ENCODE peak calls at places on chromosome 17, in seven cellular contexts. E is CD8-positive, alpha-beta memory T cell; W is choroid plexus epithelial cell; U is cardiac fibroblast; I is stomach; M is adipocyte; T is brain microvascular endothelial cell. G is an unnamed sample.

GRCh38 chr17:63441654-63442053 is 4.5 kb downstream of the CYB561 start:
- DNase-seq in T (no peak), E (no peak), U (no peak), I (no peak), M (no peak), W (no peak), G (no peak)

GRCh38 chr17:36743130-36743529 is 141.7 kb downstream of the MRM1 start:
- DNase-seq in M (no peak), E (no peak), T (no peak), I (no peak), W (no peak), U (no peak), G (no peak)

GRCh38 chr17:57869599-57870282 is 19.9 kb upstream of the MRPS23 start:
- DNase-seq in M (peak), E (no peak), U (peak), I (no peak), T (peak), W (peak), G (peak)

GRCh38 chr17:72884066-72884465 is 208.4 kb downstream of the SLC39A11 start:
- DNase-seq in E (no peak), U (no peak), M (no peak), W (no peak), I (no peak), T (no peak), G (no peak)

GRCh38 chr17:37725021-37725585 is 19.8 kb downstream of the HNF1B start:
- DNase-seq in E (no peak), T (no peak), I (no peak), U (no peak), W (no peak), M (no peak), G (no peak)

GRCh38 chr17:58265902-58266875 is 14.5 kb downstream of the MPO start:
- DNase-seq in M (no peak), I (no peak), E (no peak), U (no peak), T (no peak), W (no peak), G (no peak)

GRCh38 chr17:60230358-60230757 is 80.6 kb downstream of the CA4 start:
- DNase-seq in U (no peak), E (no peak), W (no peak), M (no peak), T (no peak), I (no peak), G (no peak)

GRCh38 chr17:75261336-75262111 is at the start of the genes GGA3 and MRPS7:
- DNase-seq in T (peak), E (peak), U (peak), I (peak), M (peak), W (peak), G (peak)

GRCh38 chr17:45320349-45320930 is 3.6 kb upstream of the MAP3K14 start:
- DNase-seq in W (peak), I (no peak), M (peak), U (peak), E (no peak), T (peak), G (no peak)

GRCh38 chr17:40671282-40671681 is 6.3 kb upstream of the KRT222 start:
- DNase-seq in E (no peak), U (no peak), M (no peak), T (no peak), I (no peak), W (no peak), G (no peak)

GRCh38 chr17:42414782-42415409 is 8.2 kb downstream of the CAVIN1 start:
- DNase-seq in T (no peak), W (no peak), I (no peak), E (no peak), U (no peak), M (no peak), G (no peak)

GRCh38 chr17:31696184-31696602 is 162.9 kb downstream of the COPRS start:
- DNase-seq in U (peak), M (peak), E (no peak), T (peak), I (peak), W (peak), G (peak)

GRCh38 chr17:80212962-80213650 is 7.0 kb downstream of the SGSH start:
- DNase-seq in T (no peak), W (no peak), M (no peak), E (no peak), I (no peak), U (no peak), G (no peak)

GRCh38 chr17:72571813-72572396 is 451.1 kb downstream of the SOX9 start:
- DNase-seq in U (no peak), W (no peak), I (no peak), M (no peak), T (no peak), E (no peak), G (no peak)

GRCh38 chr17:78933959-78934568 is 8.9 kb upstream of the TIMP2 start:
- DNase-seq in E (no peak), W (peak), M (peak), U (peak), T (peak), I (peak), G (peak)

GRCh38 chr17:47802341-47803022 is 19.1 kb downstream of the OSBPL7 start:
- DNase-seq in I (peak), U (peak), W (peak), E (peak), T (peak), M (peak), G (no peak)

GRCh38 chr17:44921122-44921882 is 6.0 kb upstream of the GFAP start:
- DNase-seq in W (peak), M (no peak), E (no peak), I (no peak), T (no peak), U (no peak), G (no peak)

GRCh38 chr17:39404542-39405378 is 3.3 kb upstream of the FBXL20 start:
- DNase-seq in M (peak), T (peak), W (peak), E (no peak), I (no peak), U (peak), G (peak)

GRCh38 chr17:78214016-78214705 is at the start of gene BIRC5:
- DNase-seq in I (peak), U (peak), W (peak), M (peak), T (peak), E (peak), G (peak)

GRCh38 chr17:67074781-67075180 is 30.4 kb downstream of the CACNG1 start:
- DNase-seq in E (no peak), W (no peak), U (no peak), M (no peak), I (no peak), T (no peak), G (no peak)

GRCh38 chr17:49708515-49709161 is 874 bp upstream of the SLC35B1 start:
- DNase-seq in W (no peak), U (peak), E (no peak), T (no peak), M (no peak), I (no peak), G (no peak)

GRCh38 chr17:17818088-17818526 is 18.7 kb downstream of the SREBF1 start:
- DNase-seq in E (no peak), I (no peak), M (no peak), U (no peak), T (no peak), W (peak), G (no peak)

GRCh38 chr17:19363114-19363438 is 553 bp upstream of the B9D1 start:
- DNase-seq in M (no peak), E (no peak), I (no peak), T (no peak), W (no peak), U (no peak), G (no peak)

GRCh38 chr17:6638046-6638908 is 2.2 kb downstream of the KIAA0753 start:
- DNase-seq in I (no peak), T (no peak), U (no peak), E (no peak), W (no peak), M (no peak), G (no peak)

DNA sequence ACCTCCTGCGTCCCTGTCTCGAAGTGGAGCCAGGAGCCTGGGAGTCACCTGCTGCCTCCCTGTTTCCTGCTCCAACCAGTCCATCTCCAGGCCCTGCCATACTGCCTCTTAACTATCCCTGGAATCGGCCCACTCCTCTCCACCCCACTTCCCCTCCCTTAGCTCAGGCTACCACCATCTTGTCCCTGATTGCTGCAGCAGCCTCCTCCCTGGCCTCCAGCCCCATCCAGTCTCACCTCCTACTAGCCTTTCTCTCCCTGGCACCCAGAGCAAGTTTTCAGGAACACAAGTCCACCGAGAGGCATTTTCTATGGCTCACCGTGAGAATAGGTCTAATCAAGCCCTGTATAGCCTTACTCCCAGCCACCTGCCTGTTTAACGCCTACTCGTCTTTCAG is 865 bp upstream of the CAMKK1 start:
- DNase-seq in I (no peak), W (no peak), M (no peak), U (no peak), T (no peak), E (no peak), G (no peak)
- H3K4me3 ChIP-seq in I (peak), W (no peak), M (peak), U (peak), T (no peak), E (peak), G (peak)

GRCh38 chr17:73901249-73901648 is 257.0 kb upstream of the SDK2 start:
- DNase-seq in E (no peak), T (no peak), U (no peak), W (no peak), I (no peak), M (no peak), G (no peak)

GRCh38 chr17:73901661-73902415 is 257.6 kb upstream of the SDK2 start:
- DNase-seq in M (no peak), W (no peak), I (peak), E (no peak), T (no peak), U (no peak), G (no peak)

GRCh38 chr17:73899839-73900238 is 255.6 kb upstream of the SDK2 start:
- DNase-seq in U (no peak), I (no peak), T (no peak), W (no peak), E (no peak), M (no peak), G (no peak)

GRCh38 chr17:73900516-73900915 is 256.3 kb upstream of the SDK2 start:
- DNase-seq in M (no peak), T (no peak), E (no peak), I (no peak), U (no peak), W (no peak), G (no peak)

GRCh38 chr17:73902416-73903181 is 258.4 kb upstream of the SDK2 start:
- DNase-seq in E (no peak), W (no peak), T (no peak), M (no peak), I (no peak), U (no peak), G (no peak)
- H3K4me3 ChIP-seq in E (no peak), W (no peak), T (no peak), M (no peak), I (peak), U (no peak), G (no peak)

DNA sequence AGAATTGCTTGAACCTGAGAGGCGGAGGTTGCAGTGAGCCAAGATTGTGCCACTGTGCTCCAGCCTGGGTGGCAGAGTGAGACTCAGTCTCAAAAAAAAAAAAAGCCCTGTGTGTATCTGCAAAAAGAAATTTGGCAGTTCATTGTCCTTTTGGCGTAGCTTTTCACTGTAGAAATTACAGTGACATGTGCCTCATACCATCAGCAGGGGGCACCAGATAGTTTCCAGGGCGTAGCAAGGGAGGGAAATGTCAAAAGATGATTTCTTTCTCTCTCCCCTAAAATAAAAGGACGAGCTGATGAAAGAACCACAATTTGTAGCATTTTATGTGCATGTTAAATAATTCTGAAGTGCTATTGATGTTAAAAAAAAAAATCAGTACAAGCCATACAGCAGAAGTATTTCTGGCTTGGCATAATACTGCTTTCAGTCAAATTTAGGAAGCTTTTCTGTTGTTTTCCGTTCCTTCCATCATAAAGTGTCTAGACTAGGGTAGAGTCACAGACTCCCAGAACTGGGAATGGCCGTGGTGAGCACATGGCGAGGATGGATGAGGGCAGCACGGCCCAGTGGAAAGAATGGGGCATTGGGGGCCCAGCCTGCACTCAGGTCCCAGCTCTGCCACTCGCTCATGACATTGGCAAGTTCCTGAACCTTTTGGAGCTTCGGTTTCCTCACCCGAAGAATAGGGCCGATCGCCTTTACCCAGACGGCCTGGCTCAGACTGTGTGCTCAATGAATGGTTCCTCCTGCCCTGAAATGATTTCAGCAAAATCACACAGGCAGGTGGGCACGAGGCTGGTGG is 59.8 kb upstream of the RPH3AL start:
- DNase-seq in T (peak), W (peak), U (peak), E (peak), M (peak), I (peak), G (peak)
- H3K4me3 ChIP-seq in T (no peak), W (no peak), U (no peak), E (peak), M (no peak), I (no peak), G (no peak)

GRCh38 chr17:81253358-81254131 is 14.4 kb downstream of the NDUFAF8 start:
- DNase-seq in W (peak), M (peak), I (peak), U (peak), E (peak), T (peak), G (no peak)

GRCh38 chr17:81256616-81257015 is 17.5 kb downstream of the NDUFAF8 start:
- DNase-seq in M (no peak), E (no peak), W (peak), T (peak), U (peak), I (no peak), G (no peak)

GRCh38 chr17:81252336-81253329 is 13.5 kb downstream of the NDUFAF8 start:
- DNase-seq in E (no peak), U (no peak), I (no peak), M (no peak), W (no peak), T (no peak), G (no peak)

GRCh38 chr17:81257533-81257932 is 18.4 kb downstream of the NDUFAF8 start:
- DNase-seq in U (no peak), E (no peak), M (no peak), T (no peak), I (no peak), W (no peak), G (no peak)

GRCh38 chr17:81254955-81255717 is 16.0 kb downstream of the NDUFAF8 start:
- DNase-seq in E (no peak), T (peak), W (peak), U (peak), I (peak), M (peak), G (peak)
- H3K4me3 ChIP-seq in E (no peak), T (no peak), W (no peak), U (no peak), I (no peak), M (peak), G (no peak)

GRCh38 chr17:68238488-68238887 is 9.4 kb upstream of the AMZ2 start:
- DNase-seq in M (no peak), T (no peak), I (no peak), E (no peak), U (no peak), W (no peak), G (no peak)
- H3K4me3 ChIP-seq in M (no peak), T (no peak), I (no peak), E (peak), U (no peak), W (no peak), G (no peak)

GRCh38 chr17:9052921-9053320 is 31.6 kb downstream of the NTN1 start:
- DNase-seq in T (no peak), W (no peak), I (no peak), E (no peak), M (no peak), U (no peak), G (no peak)

GRCh38 chr17:9050801-9051401 is 29.6 kb downstream of the NTN1 start:
- DNase-seq in I (no peak), T (no peak), W (peak), E (no peak), M (no peak), U (no peak), G (no peak)

GRCh38 chr17:9053406-9053805 is 32.1 kb downstream of the NTN1 start:
- DNase-seq in I (no peak), T (no peak), W (no peak), E (no peak), U (no peak), M (no peak), G (no peak)

GRCh38 chr17:9054146-9054545 is 32.8 kb downstream of the NTN1 start:
- DNase-seq in I (no peak), U (no peak), E (no peak), M (no peak), W (no peak), T (no peak), G (no peak)

GRCh38 chr17:9051561-9051960 is 30.3 kb downstream of the NTN1 start:
- DNase-seq in U (no peak), E (no peak), I (no peak), W (no peak), M (no peak), T (no peak), G (no peak)
- H3K4me3 ChIP-seq in U (no peak), E (no peak), I (no peak), W (no peak), M (no peak), T (no peak), G (no peak)